ENCODE peak calls at places on chromosome 14, in eight cellular contexts. N is occipital lobe, F is fibroblast of lung, W is heart left ventricle, L is KBM-7, J is esophagus squamous epithelium, I is caudate nucleus, Y is AG08395. M is an unnamed sample.

GRCh38 chr14:72822946-72823611 is 70.8 kb downstream of the DPF3 start:
- DNase-seq in N (no peak), F (peak), W (peak), L (no peak), J (no peak), I (no peak), Y (no peak), M (no peak)

GRCh38 chr14:86166541-86166940 is 636.6 kb downstream of the FLRT2 start:
- DNase-seq in N (no peak), F (no peak), W (no peak), L (no peak), J (no peak), I (no peak), Y (no peak), M (no peak)

GRCh38 chr14:72488551-72488950 is 405.4 kb downstream of the DPF3 start:
- DNase-seq in N (no peak), F (no peak), W (no peak), L (no peak), J (no peak), I (no peak), Y (no peak), M (no peak)

GRCh38 chr14:33851366-33851765 is 99.5 kb downstream of the EGLN3 start:
- DNase-seq in N (no peak), F (no peak), W (no peak), L (no peak), J (no peak), I (no peak), Y (no peak), M (no peak)

GRCh38 chr14:104154246-104154645 is 15.9 kb downstream of the KIF26A start:
- DNase-seq in N (no peak), F (no peak), W (no peak), L (no peak), J (no peak), I (no peak), Y (no peak), M (no peak)

GRCh38 chr14:23153891-23154796 is 29.3 kb downstream of the SLC7A8 start:
- DNase-seq in N (peak), F (peak), W (peak), L (peak), J (peak), I (no peak), Y (peak), M (peak)

GRCh38 chr14:88825078-88825458 is 617 bp downstream of the TTC8 start:
- DNase-seq in N (no peak), F (peak), W (no peak), L (no peak), J (no peak), I (peak), Y (no peak), M (no peak)

GRCh38 chr14:39683711-39684110 is 251.5 kb upstream of the FBXO33 start:
- DNase-seq in N (no peak), F (peak), W (no peak), L (no peak), J (no peak), I (no peak), Y (no peak), M (no peak)

GRCh38 chr14:62745496-62745895 is 299.8 kb downstream of the KCNH5 start:
- DNase-seq in N (no peak), F (no peak), W (no peak), L (no peak), J (no peak), I (no peak), Y (no peak), M (no peak)

GRCh38 chr14:60637490-60638452 is 11.5 kb downstream of the SIX1 start:
- DNase-seq in N (no peak), F (peak), W (no peak), L (no peak), J (no peak), I (no peak), Y (peak), M (peak)

GRCh38 chr14:77063581-77064289 is 34.3 kb upstream of the CIPC start:
- DNase-seq in N (peak), F (no peak), W (no peak), L (no peak), J (no peak), I (no peak), Y (no peak), M (no peak)

GRCh38 chr14:42715316-42715715 is 1108.6 kb downstream of the LRFN5 start:
- DNase-seq in N (no peak), F (peak), W (no peak), L (no peak), J (no peak), I (no peak), Y (no peak), M (no peak)

GRCh38 chr14:96362965-96363750 is at the start of the genes ATG2B and GSKIP:
- DNase-seq in N (peak), F (peak), W (peak), L (peak), J (peak), I (peak), Y (peak), M (peak)